ENCODE peak calls at places on chromosome 9, in four cellular contexts. J is IMR-90, F is H1, H is mesendoderm. K is an unnamed sample.

GRCh38 chr9:103713631-103714030 is 380.5 kb upstream of the SMC2 start:
- DNase-seq in J (no peak), F (no peak), H (peak), K (no peak)

GRCh38 chr9:82989949-82990348 is 73.0 kb downstream of the RASEF start:
- DNase-seq in J (no peak), F (no peak), H (no peak), K (no peak)

GRCh38 chr9:111959960-111960359 is 63.3 kb downstream of the UGCG start:
- DNase-seq in J (peak), F (no peak), H (peak), K (no peak)

GRCh38 chr9:16676547-16676946 is 193.9 kb downstream of the BNC2 start:
- DNase-seq in J (no peak), F (no peak), H (no peak), K (no peak)

GRCh38 chr9:3045153-3045552 is 201.3 kb upstream of the PUM3 start:
- DNase-seq in J (no peak), F (no peak), H (peak), K (no peak)

GRCh38 chr9:93634311-93635185 is 58.2 kb downstream of the PHF2 start:
- DNase-seq in J (no peak), F (no peak), H (no peak), K (no peak)

GRCh38 chr9:4936277-4936676 is 48.8 kb upstream of the JAK2 start:
- DNase-seq in J (no peak), F (no peak), H (no peak), K (no peak)

GRCh38 chr9:35951736-35952135 is 6.2 kb downstream of the OR2S2 start:
- DNase-seq in J (peak), F (no peak), H (peak), K (no peak)

GRCh38 chr9:81819859-81820546 is 108.2 kb upstream of the SPATA31D4 start:
- DNase-seq in J (peak), F (no peak), H (no peak), K (peak)

GRCh38 chr9:4068449-4068848 is 231.4 kb downstream of the GLIS3 start:
- DNase-seq in J (no peak), F (no peak), H (no peak), K (no peak)

GRCh38 chr9:115046199-115046598 is 71.8 kb downstream of the TNC start:
- DNase-seq in J (no peak), F (no peak), H (peak), K (no peak)

GRCh38 chr9:128470560-128470959 is 14.8 kb downstream of the ODF2 start:
- DNase-seq in J (peak), F (no peak), H (no peak), K (no peak)

GRCh38 chr9:106588601-106589000 is 274.4 kb upstream of the ZNF462 start:
- DNase-seq in J (no peak), F (peak), H (peak), K (no peak)

GRCh38 chr9:127020526-127021078 is 101.8 kb downstream of the ANGPTL2 start:
- DNase-seq in J (no peak), F (no peak), H (no peak), K (no peak)

GRCh38 chr9:28810375-28811075 is 1237.2 kb upstream of the C9orf72 start:
- DNase-seq in J (no peak), F (no peak), H (peak), K (no peak)

GRCh38 chr9:122219856-122220672 is 8.7 kb downstream of the LHX6 start:
- DNase-seq in J (no peak), F (no peak), H (peak), K (no peak)

GRCh38 chr9:136335296-136336155 is 8.2 kb downstream of the GPSM1 start:
- DNase-seq in J (no peak), F (no peak), H (no peak), K (no peak)

GRCh38 chr9:84819446-84819845 is 149.9 kb downstream of the NTRK2 start:
- DNase-seq in J (no peak), F (peak), H (peak), K (peak)

GRCh38 chr9:10999646-11000045 is 386.8 kb upstream of the PTPRD start:
- DNase-seq in J (no peak), F (no peak), H (peak), K (no peak)
- H3K56ac ChIP-seq in J (no peak), F (no peak), H (no peak), K (no peak)

DNA sequence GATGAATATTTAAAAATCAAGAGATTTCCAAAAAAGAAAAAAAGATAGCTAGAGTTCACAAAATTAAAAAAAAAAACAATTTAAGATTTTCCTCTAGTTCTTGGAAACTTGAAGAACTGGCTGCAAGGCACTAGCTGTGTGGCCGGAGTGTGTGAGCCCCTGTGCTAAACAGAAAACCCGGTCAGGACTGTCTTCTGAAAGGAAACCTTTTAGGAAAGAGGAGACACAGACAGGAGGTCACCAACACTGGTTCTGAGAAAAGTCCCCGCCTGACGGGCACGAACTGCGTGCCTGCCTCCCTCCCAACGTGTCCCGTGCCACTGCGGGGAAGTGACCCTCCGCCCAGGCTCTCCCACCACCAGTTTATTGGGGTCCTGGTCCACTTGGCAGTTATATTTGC is 15.2 kb downstream of the TTF1 start:
- DNase-seq in J (no peak), F (no peak), H (no peak), K (no peak)
- H3K56ac ChIP-seq in J (no peak), F (no peak), H (no peak), K (no peak)

GRCh38 chr9:79447760-79448159 is 124.0 kb upstream of the TLE4 start:
- DNase-seq in J (no peak), F (no peak), H (peak), K (no peak)

GRCh38 chr9:79452265-79452664 is 119.5 kb upstream of the TLE4 start:
- DNase-seq in J (no peak), F (no peak), H (no peak), K (no peak)

GRCh38 chr9:79447308-79447605 is 124.5 kb upstream of the TLE4 start:
- DNase-seq in J (no peak), F (no peak), H (no peak), K (no peak)

DNA sequence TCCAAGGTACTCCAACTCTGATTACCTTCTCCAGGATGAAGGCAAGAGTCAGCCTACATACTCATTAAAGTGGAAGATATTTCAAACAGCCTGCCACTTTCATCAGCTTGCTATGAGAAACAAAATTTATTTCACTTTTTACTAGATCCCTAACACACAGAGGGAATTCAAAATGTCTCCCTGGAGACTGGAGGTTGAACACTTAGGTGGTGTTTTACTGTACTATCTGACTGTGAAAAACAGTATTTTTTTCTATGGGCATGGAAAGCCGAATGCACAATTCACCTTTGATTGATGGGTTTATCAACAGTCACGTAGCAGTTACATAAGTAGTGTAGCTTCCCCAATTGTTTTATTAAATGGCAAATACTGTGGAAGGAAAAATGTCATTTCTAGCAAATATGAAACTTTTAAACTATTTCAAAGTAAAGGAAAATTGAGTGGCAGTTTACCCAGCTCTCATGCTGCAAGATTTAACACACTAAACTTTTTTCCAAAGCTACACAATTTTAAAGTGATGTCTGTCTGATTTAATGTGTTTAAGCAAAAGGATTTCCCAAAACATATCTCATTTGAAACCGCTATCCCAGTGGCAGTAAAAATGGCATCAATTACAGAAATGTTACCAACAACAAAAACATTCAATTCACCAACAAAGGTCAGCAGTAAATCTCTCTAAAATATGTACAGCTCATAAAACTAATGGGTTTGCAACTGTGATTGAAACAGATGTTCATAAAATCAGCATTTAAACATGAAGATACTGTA is 125.0 kb upstream of the TLE4 start:
- DNase-seq in J (no peak), F (no peak), H (no peak), K (no peak)
- H3K56ac ChIP-seq in J (no peak), F (no peak), H (no peak), K (no peak)

DNA sequence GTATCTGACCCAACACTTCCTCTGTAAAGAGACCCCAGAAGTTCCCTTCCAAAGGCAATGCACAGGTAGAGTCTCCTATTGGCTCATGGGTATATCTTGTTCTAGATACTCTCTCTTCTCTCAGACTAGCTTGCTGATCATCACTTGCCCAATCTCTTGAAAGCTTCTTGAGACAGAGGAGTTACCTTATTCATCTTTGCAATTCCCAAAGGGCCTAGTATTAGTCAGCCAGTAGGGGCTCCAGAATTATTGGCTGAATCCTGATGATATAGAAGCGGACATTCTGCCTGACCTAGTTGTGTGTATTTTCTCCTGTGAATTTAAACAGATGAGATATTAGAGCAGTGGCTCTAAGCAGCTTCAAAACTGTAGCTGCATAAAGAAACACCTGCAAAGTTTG is 304.0 kb upstream of the KLF4 start:
- DNase-seq in J (no peak), F (no peak), H (no peak), K (no peak)
- H3K56ac ChIP-seq in J (no peak), F (no peak), H (no peak), K (no peak)

GRCh38 chr9:130393681-130394071 is 51.1 kb upstream of the ASS1 start:
- DNase-seq in J (no peak), F (no peak), H (no peak), K (no peak)
- H3K56ac ChIP-seq in J (no peak), F (no peak), H (no peak), K (no peak)

GRCh38 chr9:71675129-71675856 is 93.0 kb downstream of the CEMIP2 start:
- DNase-seq in J (no peak), F (no peak), H (peak), K (no peak)
- H3K56ac ChIP-seq in J (no peak), F (no peak), H (no peak), K (no peak)

GRCh38 chr9:6034954-6035353 is 19.5 kb upstream of the RANBP6 start:
- DNase-seq in J (no peak), F (no peak), H (no peak), K (no peak)
- H3K56ac ChIP-seq in J (no peak), F (no peak), H (no peak), K (no peak)

GRCh38 chr9:15113288-15113687 is 193.7 kb downstream of the TTC39B start:
- DNase-seq in J (no peak), F (no peak), H (no peak), K (no peak)
- H3K56ac ChIP-seq in J (no peak), F (no peak), H (no peak), K (no peak)

DNA sequence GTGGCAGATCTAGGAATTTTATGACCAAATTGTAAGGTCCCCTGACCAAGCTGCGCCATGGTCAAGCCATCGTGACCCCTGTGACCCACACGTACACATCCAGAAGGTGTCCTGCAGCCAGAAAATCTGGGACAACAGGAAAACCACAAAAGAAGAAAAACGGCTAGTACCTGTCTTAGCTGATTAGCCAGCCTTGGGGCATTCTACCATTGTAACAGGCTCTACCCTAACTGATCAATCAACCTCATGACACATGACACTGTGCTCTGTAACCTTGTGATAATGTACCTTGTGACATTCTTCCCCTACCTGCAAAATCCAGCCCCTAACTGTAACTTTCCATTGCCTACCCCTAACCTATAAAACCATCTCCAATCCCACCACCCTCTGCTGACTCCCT is 43.6 kb downstream of the SPTLC1 start:
- DNase-seq in J (no peak), F (no peak), H (no peak), K (no peak)
- H3K56ac ChIP-seq in J (no peak), F (no peak), H (no peak), K (no peak)

K was measured in H9.